ENCODE peak calls at places on chromosome X, in five cellular contexts. U is HepG2, J is H1, L is K562, T is GM12878. B is an unnamed sample.

GRCh38 chrX:44908838-44909237 is 35.9 kb downstream of the KDM6A start:
- DNase-seq in T (no peak), L (no peak), J (no peak), U (no peak), B (no peak)

GRCh38 chrX:74346124-74346523 is 42.1 kb downstream of the ZCCHC13 start:
- DNase-seq in U (no peak), J (no peak), T (no peak), L (no peak), B (no peak)

GRCh38 chrX:108312938-108313337 is 125.3 kb downstream of the COL4A6 start:
- DNase-seq in U (no peak), J (no peak), T (no peak), L (no peak), B (peak; percentile 55)

GRCh38 chrX:153339662-153340061 is 5.7 kb downstream of the ZNF275 start:
- DNase-seq in J (no peak), T (no peak), L (peak; percentile 84), U (no peak), B (no peak)

GRCh38 chrX:109863811-109864210 is 130.8 kb upstream of the ACSL4 start:
- DNase-seq in T (no peak), U (no peak), J (no peak), L (no peak), B (no peak)

GRCh38 chrX:108148524-108148923 is 56.9 kb downstream of the ATG4A start:
- DNase-seq in U (no peak), J (no peak), T (peak; percentile 4), L (no peak), B (no peak)

GRCh38 chrX:79182616-79183015 is 38.1 kb downstream of the GPR174 start:
- DNase-seq in J (no peak), L (no peak), U (no peak), T (peak; percentile 84), B (no peak)

GRCh38 chrX:86061407-86061806 is 14.0 kb upstream of the CHM start:
- DNase-seq in J (no peak), U (no peak), T (no peak), L (no peak), B (no peak)

GRCh38 chrX:42135583-42136228 is 212.4 kb upstream of the CASK start:
- DNase-seq in T (no peak), L (no peak), J (no peak), U (no peak), B (no peak)

GRCh38 chrX:8845060-8845459 is 43.9 kb upstream of the FAM9A start:
- DNase-seq in T (no peak), U (no peak), L (peak; percentile 6), J (no peak), B (no peak)

GRCh38 chrX:130830599-130831346 is 72.2 kb downstream of the ENOX2 start:
- DNase-seq in J (no peak), U (no peak), L (peak; percentile 31), T (no peak), B (no peak)

GRCh38 chrX:102835504-102836146 is 101.4 kb upstream of the RAB40AL start:
- DNase-seq in U (peak; percentile 1), T (no peak), L (no peak), J (no peak), B (no peak)

GRCh38 chrX:102833136-102833535 is 103.9 kb upstream of the RAB40AL start:
- DNase-seq in J (no peak), L (no peak), T (no peak), U (no peak), B (no peak)

GRCh38 chrX:102837843-102838242 is 99.2 kb upstream of the RAB40AL start:
- DNase-seq in J (no peak), T (no peak), L (no peak), U (no peak), B (no peak)

GRCh38 chrX:102832661-102833060 is 104.4 kb upstream of the RAB40AL start:
- DNase-seq in L (peak; percentile 24), J (no peak), T (no peak), U (no peak), B (no peak)
- TF ChIP-seq MAX in L (no peak), J (no peak), T (no peak), U (no peak), B (no peak)

GRCh38 chrX:18702362-18703195 is 4.9 kb upstream of the PPEF1 start:
- DNase-seq in L (no peak), J (no peak), U (no peak), T (no peak), B (no peak)

GRCh38 chrX:18696653-18697052 is 10.8 kb upstream of the PPEF1 start:
- DNase-seq in U (no peak), T (no peak), J (no peak), L (no peak), B (no peak)

GRCh38 chrX:18698762-18699650 is 8.4 kb upstream of the PPEF1 start:
- DNase-seq in U (no peak), L (no peak), J (no peak), T (no peak), B (no peak)

GRCh38 chrX:18707442-18708049 is at the start of gene PPEF1:
- DNase-seq in T (no peak), J (no peak), L (no peak), U (no peak), B (no peak)

GRCh38 chrX:18701621-18702361 is 5.7 kb upstream of the PPEF1 start:
- DNase-seq in T (no peak), U (peak; percentile 4), J (no peak), L (no peak), B (no peak)
- TF ChIP-seq SRF in T (no peak), U (no peak), J (no peak), L (no peak), B (no peak)

DNA sequence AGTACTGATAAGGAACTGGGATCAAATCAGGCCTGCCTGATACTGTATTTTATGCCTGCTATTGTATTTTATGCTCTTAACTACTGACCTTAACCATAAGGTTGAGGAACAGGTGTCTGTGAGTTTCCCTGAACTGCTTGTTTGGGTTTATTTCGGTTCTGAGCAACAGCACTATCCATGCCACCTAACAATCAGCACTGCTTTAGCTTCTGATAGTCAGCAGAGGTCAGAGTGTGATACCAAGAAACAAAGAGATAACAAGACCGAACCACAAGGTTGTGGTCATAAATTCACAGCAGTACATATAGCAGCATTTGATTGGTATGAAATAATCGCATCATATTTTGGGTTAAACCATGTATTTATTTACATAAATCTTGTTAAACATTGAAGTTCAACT is 362.2 kb downstream of the FGF13 start:
- DNase-seq in L (no peak), J (no peak), U (no peak), T (no peak), B (no peak)
- H2AFZ ChIP-seq in L (no peak overlapping the region), J (peak overlapping the region; percentile 67), U (no peak overlapping the region), T (no peak overlapping the region), B (no peak overlapping the region)

DNA sequence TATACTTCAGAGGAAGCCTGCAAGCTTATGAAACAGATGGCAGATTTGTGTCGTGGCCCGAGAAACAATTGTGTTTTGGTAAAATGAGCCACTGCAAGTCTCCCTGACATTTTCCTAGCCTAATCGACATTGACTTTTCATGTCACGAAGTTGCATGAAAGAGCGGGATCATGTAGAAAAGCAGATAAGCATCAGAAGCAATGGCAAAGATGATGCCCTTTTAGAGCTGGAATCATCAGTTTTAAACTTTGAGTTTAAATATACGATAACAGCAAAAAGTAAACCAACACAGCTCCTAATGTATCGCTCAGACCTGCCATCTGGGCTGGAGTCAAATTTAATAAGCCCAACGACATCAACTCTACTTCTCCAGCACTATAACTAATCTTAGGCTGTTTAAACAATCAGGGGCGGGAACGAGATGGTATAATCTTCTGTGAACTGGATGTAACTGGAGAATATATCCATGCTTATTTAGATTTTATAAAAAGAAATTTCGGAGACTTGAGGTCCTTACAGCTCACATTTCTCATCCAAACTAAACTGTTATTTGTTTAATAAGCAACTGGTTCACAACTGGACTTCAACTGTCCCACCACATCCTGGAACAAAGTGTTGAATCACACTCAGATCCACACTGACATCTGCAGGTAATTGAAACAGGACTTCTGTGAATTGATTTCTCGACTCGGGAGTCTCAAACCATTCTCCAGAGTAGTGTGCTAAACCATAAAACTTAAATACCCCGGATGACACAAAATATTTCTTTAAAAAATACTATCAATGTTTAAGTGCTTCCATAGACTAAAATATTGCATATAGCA is 95.1 kb upstream of the PLAC1 start:
- DNase-seq in L (no peak), J (no peak), T (no peak), U (peak; percentile 1), B (no peak)
- TF ChIP-seq MAX in L (no peak), J (no peak), T (no peak), U (no peak), B (no peak)

B was measured in HCT116.